ENCODE peak calls at places on chromosomes 5 and 9, in six cellular contexts. One of them, this sample, is unnamed.

GRCh38 chr5:179222246-179223017 is 122.8 kb downstream of the ADAMTS2 start:
- DNase-seq in IMR-90: no peak
- DNase-seq in stromal cell of bone marrow: no peak
- DNase-seq in cardiac fibroblast: no peak
- DNase-seq in NCI-H69: no peak
- DNase-seq in NCI-H774: no peak
- DNase-seq in this sample: no peak

GRCh38 chr5:172434246-172434645 is 20.1 kb downstream of the SH3PXD2B start:
- DNase-seq in cardiac fibroblast: no peak
- DNase-seq in NCI-H774: no peak
- DNase-seq in IMR-90: no peak
- DNase-seq in stromal cell of bone marrow: no peak
- DNase-seq in NCI-H69: no peak
- DNase-seq in this sample: no peak

GRCh38 chr9:123399803-123400378 is 43.9 kb downstream of the CRB2 start:
- DNase-seq in NCI-H69: peak; percentile 40
- DNase-seq in IMR-90: no peak
- DNase-seq in NCI-H774: no peak
- DNase-seq in stromal cell of bone marrow: no peak
- DNase-seq in cardiac fibroblast: no peak
- DNase-seq in this sample: no peak

GRCh38 chr5:103178167-103178566 is 58.1 kb downstream of the PPIP5K2 start:
- DNase-seq in IMR-90: no peak
- DNase-seq in cardiac fibroblast: no peak
- DNase-seq in NCI-H69: peak; percentile 14
- DNase-seq in stromal cell of bone marrow: no peak
- DNase-seq in NCI-H774: no peak
- DNase-seq in this sample: no peak

GRCh38 chr9:105439428-105439827 is 8.4 kb upstream of the FSD1L start:
- DNase-seq in IMR-90: peak; percentile 62
- DNase-seq in stromal cell of bone marrow: no peak
- DNase-seq in NCI-H774: no peak
- DNase-seq in NCI-H69: no peak
- DNase-seq in cardiac fibroblast: peak; percentile 80
- DNase-seq in this sample: no peak

GRCh38 chr5:176296-176823 is 14.9 kb upstream of the LRRC14B start:
- DNase-seq in cardiac fibroblast: no peak
- DNase-seq in NCI-H774: no peak
- DNase-seq in stromal cell of bone marrow: no peak
- DNase-seq in NCI-H69: no peak
- DNase-seq in IMR-90: no peak
- DNase-seq in this sample: no peak

GRCh38 chr9:37293664-37294524 is 128.6 kb upstream of the GRHPR start:
- DNase-seq in IMR-90: peak; percentile 32
- DNase-seq in cardiac fibroblast: peak; percentile 59
- DNase-seq in stromal cell of bone marrow: peak; percentile 32
- DNase-seq in NCI-H69: peak; percentile 94
- DNase-seq in NCI-H774: no peak
- DNase-seq in this sample: peak; percentile 62

GRCh38 chr9:16825364-16825763 is 45.1 kb downstream of the BNC2 start:
- DNase-seq in IMR-90: peak; percentile 73
- DNase-seq in cardiac fibroblast: peak; percentile 52
- DNase-seq in NCI-H69: no peak
- DNase-seq in NCI-H774: no peak
- DNase-seq in stromal cell of bone marrow: no peak
- DNase-seq in this sample: no peak

GRCh38 chr9:96085536-96086143 is 210.1 kb downstream of the ERCC6L2 start:
- DNase-seq in NCI-H69: no peak
- DNase-seq in IMR-90: no peak
- DNase-seq in NCI-H774: no peak
- DNase-seq in cardiac fibroblast: no peak
- DNase-seq in stromal cell of bone marrow: no peak
- DNase-seq in this sample: no peak

GRCh38 chr9:16866542-16866941 is 3.9 kb downstream of the BNC2 start:
- DNase-seq in IMR-90: peak; percentile 47
- DNase-seq in NCI-H69: peak; percentile 32
- DNase-seq in NCI-H774: no peak
- DNase-seq in stromal cell of bone marrow: no peak
- DNase-seq in cardiac fibroblast: peak; percentile 72
- DNase-seq in this sample: no peak